ENCODE peak calls at places on chromosomes 2 and 18, in eight cellular contexts. S is AG08395; D is A549; B is activated effector memory CD4-positive, alpha-beta T cell treated with Interleukin-2 at 50 U/mL for 16 hours; I is ureter; M is HTR-8/SVneo; C is esophagus squamous epithelium; R is GF-D8. N is an unnamed sample.

GRCh38 chr2:65504814-65505697 is 72.7 kb upstream of the SPRED2 start:
- DNase-seq in S (no peak), D (no peak), B (no peak), I (peak), M (no peak), C (no peak), R (no peak), N (peak)

GRCh38 chr18:46278481-46279465 is 174.6 kb downstream of the HAUS1 start:
- DNase-seq in S (peak), D (no peak), B (no peak), I (no peak), M (peak), C (no peak), R (no peak), N (no peak)

GRCh38 chr2:60530228-60530627 is 23.2 kb downstream of the BCL11A start:
- DNase-seq in S (no peak), D (no peak), B (no peak), I (no peak), M (no peak), C (no peak), R (no peak), N (peak)

GRCh38 chr2:168201722-168202121 is 45.7 kb downstream of the STK39 start:
- DNase-seq in S (no peak), D (no peak), B (no peak), I (no peak), M (no peak), C (no peak), R (no peak), N (no peak)

GRCh38 chr2:44751754-44752479 is 189.6 kb upstream of the SIX3 start:
- DNase-seq in S (no peak), D (no peak), B (no peak), I (no peak), M (no peak), C (no peak), R (peak), N (no peak)

GRCh38 chr2:27353762-27354596 is 2.6 kb downstream of the GTF3C2 start:
- DNase-seq in S (no peak), D (no peak), B (no peak), I (no peak), M (no peak), C (no peak), R (peak), N (no peak)

GRCh38 chr2:47414682-47415458 is 11.9 kb downstream of the MSH2 start:
- DNase-seq in S (no peak), D (no peak), B (no peak), I (peak), M (no peak), C (no peak), R (no peak), N (no peak)

GRCh38 chr2:215691346-215691745 is 255.5 kb upstream of the FN1 start:
- DNase-seq in S (no peak), D (no peak), B (no peak), I (no peak), M (no peak), C (no peak), R (no peak), N (no peak)

GRCh38 chr2:72415256-72415655 is 267.6 kb upstream of the CYP26B1 start:
- DNase-seq in S (peak), D (no peak), B (no peak), I (no peak), M (no peak), C (no peak), R (no peak), N (no peak)

GRCh38 chr18:37166491-37166890 is 337.6 kb downstream of the KIAA1328 start:
- DNase-seq in S (no peak), D (no peak), B (no peak), I (no peak), M (no peak), C (no peak), R (no peak), N (no peak)

GRCh38 chr18:63606526-63606925 is 19.4 kb downstream of the SERPINB13 start:
- DNase-seq in S (peak), D (no peak), B (no peak), I (no peak), M (no peak), C (no peak), R (no peak), N (no peak)

GRCh38 chr2:113175736-113176695 is 2.2 kb downstream of the PSD4 start:
- DNase-seq in S (no peak), D (no peak), B (no peak), I (peak), M (no peak), C (no peak), R (no peak), N (no peak)

GRCh38 chr2:135727968-135728728 is 13.5 kb upstream of the UBXN4 start:
- DNase-seq in S (no peak), D (no peak), B (no peak), I (no peak), M (no peak), C (no peak), R (no peak), N (no peak)

GRCh38 chr18:6222271-6222670 is 192.4 kb downstream of the L3MBTL4 start:
- DNase-seq in S (no peak), D (no peak), B (no peak), I (no peak), M (no peak), C (no peak), R (no peak), N (no peak)

GRCh38 chr18:76459687-76460350 is 35.2 kb downstream of the ZNF516 start:
- DNase-seq in S (peak), D (peak), B (no peak), I (peak), M (peak), C (no peak), R (no peak), N (peak)

GRCh38 chr2:52632543-52632942 is 1135.1 kb upstream of the CHAC2 start:
- DNase-seq in S (no peak), D (no peak), B (no peak), I (no peak), M (no peak), C (no peak), R (no peak), N (no peak)